ENCODE peak calls at places on chromosomes 6 and 20, in six cellular contexts. One of them, this sample, is unnamed.

GRCh38 chr20:17854307-17854903 is 114.2 kb downstream of the SNX5 start:
- DNase-seq in A673: no peak
- DNase-seq in BE2C: peak
- DNase-seq in CD8-positive, alpha-beta T cell: no peak
- DNase-seq in heart right ventricle: peak
- DNase-seq in GM12865: peak
- DNase-seq in this sample: peak

GRCh38 chr6:139485742-139486475 is 111.5 kb upstream of the CITED2 start:
- DNase-seq in A673: no peak
- DNase-seq in BE2C: no peak
- DNase-seq in CD8-positive, alpha-beta T cell: no peak
- DNase-seq in heart right ventricle: no peak
- DNase-seq in GM12865: no peak
- DNase-seq in this sample: no peak

GRCh38 chr6:33788694-33789549 is at the start of gene LEMD2:
- DNase-seq in A673: peak
- DNase-seq in BE2C: peak
- DNase-seq in CD8-positive, alpha-beta T cell: peak
- DNase-seq in heart right ventricle: peak
- DNase-seq in GM12865: peak
- DNase-seq in this sample: peak

GRCh38 chr6:165926378-165926777 is 241.3 kb downstream of the TBXT start:
- DNase-seq in A673: no peak
- DNase-seq in BE2C: no peak
- DNase-seq in CD8-positive, alpha-beta T cell: no peak
- DNase-seq in heart right ventricle: no peak
- DNase-seq in GM12865: no peak
- DNase-seq in this sample: no peak

GRCh38 chr20:2559641-2560040 is 23.3 kb downstream of the TMC2 start:
- DNase-seq in A673: no peak
- DNase-seq in BE2C: no peak
- DNase-seq in CD8-positive, alpha-beta T cell: no peak
- DNase-seq in heart right ventricle: no peak
- DNase-seq in GM12865: no peak
- DNase-seq in this sample: no peak

GRCh38 chr6:133635447-133635846 is 253.5 kb upstream of the TCF21 start:
- DNase-seq in A673: no peak
- DNase-seq in BE2C: no peak
- DNase-seq in CD8-positive, alpha-beta T cell: no peak
- DNase-seq in heart right ventricle: no peak
- DNase-seq in GM12865: no peak
- DNase-seq in this sample: no peak

GRCh38 chr6:113315879-113316278 is 541.3 kb upstream of the MARCKS start:
- DNase-seq in A673: no peak
- DNase-seq in BE2C: no peak
- DNase-seq in CD8-positive, alpha-beta T cell: no peak
- DNase-seq in heart right ventricle: no peak
- DNase-seq in GM12865: no peak
- DNase-seq in this sample: peak

GRCh38 chr6:92688328-92688727 is 731.0 kb downstream of the EPHA7 start:
- DNase-seq in A673: no peak
- DNase-seq in BE2C: no peak
- DNase-seq in CD8-positive, alpha-beta T cell: no peak
- DNase-seq in heart right ventricle: no peak
- DNase-seq in GM12865: peak
- DNase-seq in this sample: peak

GRCh38 chr6:158026901-158027589 is 45.4 kb downstream of the SYNJ2 start:
- DNase-seq in A673: no peak
- DNase-seq in BE2C: no peak
- DNase-seq in CD8-positive, alpha-beta T cell: no peak
- DNase-seq in heart right ventricle: no peak
- DNase-seq in GM12865: no peak
- DNase-seq in this sample: no peak

GRCh38 chr20:6162239-6162638 is 39.4 kb upstream of the FERMT1 start:
- DNase-seq in A673: no peak
- DNase-seq in BE2C: no peak
- DNase-seq in CD8-positive, alpha-beta T cell: no peak
- DNase-seq in heart right ventricle: peak
- DNase-seq in GM12865: no peak
- DNase-seq in this sample: no peak

GRCh38 chr20:32655903-32656500 is 17.7 kb downstream of the C20orf203 start:
- DNase-seq in A673: no peak
- DNase-seq in BE2C: no peak
- DNase-seq in CD8-positive, alpha-beta T cell: no peak
- DNase-seq in heart right ventricle: no peak
- DNase-seq in GM12865: no peak
- DNase-seq in this sample: no peak

GRCh38 chr20:50801747-50802125 is 6.9 kb downstream of the BCAS4 start:
- DNase-seq in A673: no peak
- DNase-seq in BE2C: no peak
- DNase-seq in CD8-positive, alpha-beta T cell: no peak
- DNase-seq in heart right ventricle: no peak
- DNase-seq in GM12865: no peak
- DNase-seq in this sample: no peak

GRCh38 chr6:33587529-33588215 is 7.6 kb upstream of the BAK1 start:
- DNase-seq in A673: no peak
- DNase-seq in BE2C: no peak
- DNase-seq in CD8-positive, alpha-beta T cell: no peak
- DNase-seq in heart right ventricle: no peak
- DNase-seq in GM12865: no peak
- DNase-seq in this sample: no peak

GRCh38 chr6:100283288-100283687 is 181.4 kb downstream of the SIM1 start:
- DNase-seq in A673: no peak
- DNase-seq in BE2C: no peak
- DNase-seq in CD8-positive, alpha-beta T cell: no peak
- DNase-seq in heart right ventricle: no peak
- DNase-seq in GM12865: no peak
- DNase-seq in this sample: peak

GRCh38 chr6:134026597-134026996 is 25.8 kb downstream of the SLC2A12 start:
- DNase-seq in A673: no peak
- DNase-seq in BE2C: no peak
- DNase-seq in CD8-positive, alpha-beta T cell: no peak
- DNase-seq in heart right ventricle: no peak
- DNase-seq in GM12865: no peak
- DNase-seq in this sample: peak

GRCh38 chr6:34484899-34485298 is 19.0 kb downstream of the PACSIN1 start:
- DNase-seq in A673: no peak
- DNase-seq in BE2C: no peak
- DNase-seq in CD8-positive, alpha-beta T cell: peak
- DNase-seq in heart right ventricle: no peak
- DNase-seq in GM12865: peak
- DNase-seq in this sample: no peak

GRCh38 chr6:211856-212497 is 80.3 kb upstream of the DUSP22 start:
- DNase-seq in A673: no peak
- DNase-seq in BE2C: no peak
- DNase-seq in CD8-positive, alpha-beta T cell: no peak
- DNase-seq in heart right ventricle: no peak
- DNase-seq in GM12865: no peak
- DNase-seq in this sample: no peak

GRCh38 chr20:23111944-23112342 is 25.8 kb upstream of the CD93 start:
- DNase-seq in A673: no peak
- DNase-seq in BE2C: no peak
- DNase-seq in CD8-positive, alpha-beta T cell: no peak
- DNase-seq in heart right ventricle: no peak
- DNase-seq in GM12865: no peak
- DNase-seq in this sample: no peak

GRCh38 chr6:158988477-158988876 is 11.5 kb downstream of the RSPH3 start:
- DNase-seq in A673: no peak
- DNase-seq in BE2C: no peak
- DNase-seq in CD8-positive, alpha-beta T cell: no peak
- DNase-seq in heart right ventricle: no peak
- DNase-seq in GM12865: no peak
- DNase-seq in this sample: no peak

GRCh38 chr20:7094438-7094997 is 327.0 kb downstream of the BMP2 start:
- DNase-seq in A673: peak
- DNase-seq in BE2C: peak
- DNase-seq in CD8-positive, alpha-beta T cell: no peak
- DNase-seq in heart right ventricle: peak
- DNase-seq in GM12865: peak
- DNase-seq in this sample: peak

GRCh38 chr20:38373231-38373867 is 27.1 kb downstream of the LBP start:
- DNase-seq in A673: no peak
- DNase-seq in BE2C: no peak
- DNase-seq in CD8-positive, alpha-beta T cell: no peak
- DNase-seq in heart right ventricle: peak
- DNase-seq in GM12865: no peak
- DNase-seq in this sample: no peak

GRCh38 chr20:9220874-9221547 is 152.1 kb downstream of the PLCB4 start:
- DNase-seq in A673: no peak
- DNase-seq in BE2C: no peak
- DNase-seq in CD8-positive, alpha-beta T cell: no peak
- DNase-seq in heart right ventricle: peak
- DNase-seq in GM12865: no peak
- DNase-seq in this sample: peak

GRCh38 chr6:167855825-167856425 is 29.2 kb downstream of the AFDN start:
- DNase-seq in A673: peak
- DNase-seq in BE2C: no peak
- DNase-seq in CD8-positive, alpha-beta T cell: no peak
- DNase-seq in heart right ventricle: no peak
- DNase-seq in GM12865: no peak
- DNase-seq in this sample: peak

GRCh38 chr6:76790045-76790796 is 673.1 kb downstream of the HTR1B start:
- DNase-seq in A673: no peak
- DNase-seq in BE2C: no peak
- DNase-seq in CD8-positive, alpha-beta T cell: no peak
- DNase-seq in heart right ventricle: no peak
- DNase-seq in GM12865: no peak
- DNase-seq in this sample: no peak

GRCh38 chr6:139577124-139577800 is 202.8 kb upstream of the CITED2 start:
- DNase-seq in A673: no peak
- DNase-seq in BE2C: no peak
- DNase-seq in CD8-positive, alpha-beta T cell: no peak
- DNase-seq in heart right ventricle: no peak
- DNase-seq in GM12865: no peak
- DNase-seq in this sample: peak

GRCh38 chr20:16005612-16006493 is 567.4 kb downstream of the KIF16B start:
- DNase-seq in A673: no peak
- DNase-seq in BE2C: no peak
- DNase-seq in CD8-positive, alpha-beta T cell: no peak
- DNase-seq in heart right ventricle: no peak
- DNase-seq in GM12865: no peak
- DNase-seq in this sample: no peak
- H3K4me3 ChIP-seq in A673: no peak
- H3K4me3 ChIP-seq in BE2C: no peak
- H3K4me3 ChIP-seq in CD8-positive, alpha-beta T cell: no peak
- H3K4me3 ChIP-seq in heart right ventricle: no peak
- H3K4me3 ChIP-seq in GM12865: no peak
- H3K4me3 ChIP-seq in this sample: no peak

GRCh38 chr6:68637782-68638181 is 2.7 kb downstream of the ADGRB3 start:
- DNase-seq in A673: no peak
- DNase-seq in BE2C: no peak
- DNase-seq in CD8-positive, alpha-beta T cell: no peak
- DNase-seq in heart right ventricle: no peak
- DNase-seq in GM12865: no peak
- DNase-seq in this sample: no peak

GRCh38 chr6:68634503-68635411 is at the start of gene ADGRB3:
- DNase-seq in A673: peak
- DNase-seq in BE2C: peak
- DNase-seq in CD8-positive, alpha-beta T cell: peak
- DNase-seq in heart right ventricle: peak
- DNase-seq in GM12865: peak
- DNase-seq in this sample: peak

GRCh38 chr6:68635412-68635705 is 277 bp downstream of the ADGRB3 start:
- DNase-seq in A673: no peak
- DNase-seq in BE2C: no peak
- DNase-seq in CD8-positive, alpha-beta T cell: no peak
- DNase-seq in heart right ventricle: no peak
- DNase-seq in GM12865: no peak
- DNase-seq in this sample: no peak

GRCh38 chr6:68636710-68637470 is 1.8 kb downstream of the ADGRB3 start:
- DNase-seq in A673: no peak
- DNase-seq in BE2C: no peak
- DNase-seq in CD8-positive, alpha-beta T cell: no peak
- DNase-seq in heart right ventricle: no peak
- DNase-seq in GM12865: no peak
- DNase-seq in this sample: no peak

GRCh38 chr6:68635706-68636513 is 828 bp downstream of the ADGRB3 start:
- DNase-seq in A673: peak
- DNase-seq in BE2C: peak
- DNase-seq in CD8-positive, alpha-beta T cell: no peak
- DNase-seq in heart right ventricle: no peak
- DNase-seq in GM12865: peak
- DNase-seq in this sample: peak
- TF ChIP-seq CTCF in A673: no peak
- TF ChIP-seq CTCF in BE2C: peak
- TF ChIP-seq CTCF in CD8-positive, alpha-beta T cell: no peak
- TF ChIP-seq CTCF in heart right ventricle: no peak
- TF ChIP-seq CTCF in GM12865: no peak
- TF ChIP-seq CTCF in this sample: no peak

GRCh38 chr6:1381397-1382330 is 7.7 kb upstream of the FOXF2 start:
- DNase-seq in A673: peak
- DNase-seq in BE2C: peak
- DNase-seq in CD8-positive, alpha-beta T cell: peak
- DNase-seq in heart right ventricle: peak
- DNase-seq in GM12865: peak
- DNase-seq in this sample: peak
- H3K4me3 ChIP-seq in A673: peak
- H3K4me3 ChIP-seq in BE2C: no peak
- H3K4me3 ChIP-seq in CD8-positive, alpha-beta T cell: peak
- H3K4me3 ChIP-seq in heart right ventricle: peak
- H3K4me3 ChIP-seq in GM12865: no peak
- H3K4me3 ChIP-seq in this sample: no peak

GRCh38 chr20:1505871-1506270 is 14.7 kb upstream of the SIRPB2 start:
- DNase-seq in A673: no peak
- DNase-seq in BE2C: no peak
- DNase-seq in CD8-positive, alpha-beta T cell: no peak
- DNase-seq in heart right ventricle: no peak
- DNase-seq in GM12865: no peak
- DNase-seq in this sample: peak

GRCh38 chr20:1505361-1505760 is 14.1 kb upstream of the SIRPB2 start:
- DNase-seq in A673: no peak
- DNase-seq in BE2C: no peak
- DNase-seq in CD8-positive, alpha-beta T cell: no peak
- DNase-seq in heart right ventricle: no peak
- DNase-seq in GM12865: no peak
- DNase-seq in this sample: peak

GRCh38 chr20:1508576-1508975 is 17.4 kb upstream of the SIRPB2 start:
- DNase-seq in A673: peak
- DNase-seq in BE2C: no peak
- DNase-seq in CD8-positive, alpha-beta T cell: no peak
- DNase-seq in heart right ventricle: no peak
- DNase-seq in GM12865: no peak
- DNase-seq in this sample: no peak

GRCh38 chr20:1507276-1507675 is 16.1 kb upstream of the SIRPB2 start:
- DNase-seq in A673: no peak
- DNase-seq in BE2C: no peak
- DNase-seq in CD8-positive, alpha-beta T cell: no peak
- DNase-seq in heart right ventricle: no peak
- DNase-seq in GM12865: no peak
- DNase-seq in this sample: no peak

DNA sequence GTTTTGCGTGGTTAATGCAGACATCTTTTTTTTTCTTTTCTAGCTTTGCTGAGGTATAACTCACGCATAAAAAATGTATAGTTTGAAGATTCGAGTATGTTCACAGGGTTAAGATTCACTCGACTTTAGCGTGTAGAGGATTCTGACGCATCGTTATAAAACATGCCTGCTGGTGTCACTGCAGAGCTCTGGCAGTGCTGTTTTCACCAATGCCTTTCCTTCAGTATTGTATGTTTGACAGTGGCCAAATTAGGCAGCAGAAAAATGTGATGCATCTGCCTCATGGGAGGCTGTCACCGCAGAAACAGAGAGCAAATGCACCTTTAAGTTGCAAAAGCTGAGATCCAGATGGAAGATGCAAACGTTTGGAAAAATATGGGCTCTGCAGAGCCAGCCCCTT is 18.0 kb upstream of the SIRPB2 start:
- DNase-seq in A673: peak
- DNase-seq in BE2C: peak
- DNase-seq in CD8-positive, alpha-beta T cell: no peak
- DNase-seq in heart right ventricle: no peak
- DNase-seq in GM12865: peak
- DNase-seq in this sample: peak
- TF ChIP-seq CTCF in A673: peak
- TF ChIP-seq CTCF in BE2C: peak
- TF ChIP-seq CTCF in CD8-positive, alpha-beta T cell: peak
- TF ChIP-seq CTCF in heart right ventricle: peak
- TF ChIP-seq CTCF in GM12865: peak
- TF ChIP-seq CTCF in this sample: peak

This sample was measured in cardiac fibroblast.